ENCODE peak calls at places on chromosomes 1 and 21, in five cellular contexts. W is Right ventricle myocardium inferior, F is NCI-H510A, I is A549, Q is T-cell. B is an unnamed sample.
A peak's percentile ranks its signal among the peaks of the same experiment; 100 is the strongest.

GRCh38 chr1:156146749-156147405 is 6.5 kb upstream of the SEMA4A start:
- DNase-seq in Q (no peak), F (no peak), I (no peak), W (no peak), B (no peak)

GRCh38 chr21:42352433-42353095 is 1.8 kb upstream of the TFF2 start:
- DNase-seq in W (no peak), Q (no peak), I (no peak), F (no peak), B (no peak)

GRCh38 chr1:189211742-189212141 is 1265.9 kb downstream of the BRINP3 start:
- DNase-seq in F (no peak), W (no peak), I (no peak), Q (no peak), B (no peak)

GRCh38 chr1:6112690-6113005 is 67.0 kb downstream of the KCNAB2 start:
- DNase-seq in W (peak; percentile 23), I (no peak), F (no peak), Q (no peak), B (no peak)

GRCh38 chr1:169491845-169492281 is 6.1 kb upstream of the SLC19A2 start:
- DNase-seq in F (no peak), W (no peak), I (no peak), Q (no peak), B (peak; percentile 20)

GRCh38 chr1:174795806-174796205 is 203.9 kb upstream of the CACYBP start:
- DNase-seq in F (no peak), Q (no peak), I (no peak), W (no peak), B (no peak)

GRCh38 chr1:3105167-3105863 is 36.3 kb downstream of the PRDM16 start:
- DNase-seq in F (no peak), I (no peak), Q (no peak), W (no peak), B (no peak)

GRCh38 chr1:159798893-159799292 is 3.3 kb upstream of the FCRL6 start:
- DNase-seq in W (no peak), F (peak; percentile 82), I (peak; percentile 86), Q (no peak), B (no peak)

GRCh38 chr1:156006666-156007376 is 13.9 kb downstream of the SSR2 start:
- DNase-seq in W (no peak), I (no peak), F (no peak), Q (no peak), B (no peak)

GRCh38 chr1:210917560-210918214 is 216.3 kb downstream of the KCNH1 start:
- DNase-seq in W (no peak), I (no peak), Q (no peak), F (no peak), B (no peak)

GRCh38 chr1:114002492-114003290 is 23.4 kb downstream of the OLFML3 start:
- DNase-seq in I (no peak), W (no peak), F (no peak), Q (no peak), B (no peak)

GRCh38 chr1:3323021-3323790 is 131.3 kb upstream of the ARHGEF16 start:
- DNase-seq in Q (no peak), I (no peak), W (no peak), F (no peak), B (no peak)

B was measured in GM06990.